ENCODE peak calls at places on chromosome 4, in six cellular contexts. R is sigmoid colon, N is stomach, J is IMR-90, C is body of pancreas, D is lower leg skin. K is an unnamed sample.

GRCh38 chr4:180805101-180805500 is 1438.1 kb upstream of the TENM3 start:
- DNase-seq in C (no peak), N (no peak), D (no peak), R (no peak), J (no peak), K (no peak)

GRCh38 chr4:7515390-7515902 is 80.7 kb upstream of the PSAPL1 start:
- DNase-seq in D (no peak), C (peak; percentile 34), N (no peak), R (no peak), J (no peak), K (peak; percentile 41)

GRCh38 chr4:118682928-118683327 is 2.3 kb upstream of the METTL14 start:
- DNase-seq in D (no peak), J (peak; percentile 41), N (no peak), R (no peak), C (no peak), K (peak; percentile 30)

GRCh38 chr4:127249066-127249766 is 383.5 kb upstream of the INTU start:
- DNase-seq in R (no peak), D (no peak), J (peak; percentile 54), N (no peak), C (no peak), K (no peak)

GRCh38 chr4:18012807-18013462 is 8.6 kb downstream of the LCORL start:
- DNase-seq in D (no peak), N (no peak), J (no peak), R (no peak), C (no peak), K (no peak)

GRCh38 chr4:1012031-1012739 is 759 bp downstream of the FGFRL1 start:
- DNase-seq in C (peak; percentile 68), D (no peak), J (no peak), N (peak; percentile 78), R (peak; percentile 78), K (peak; percentile 51)

GRCh38 chr4:41977709-41978108 is 3.8 kb upstream of the DCAF4L1 start:
- DNase-seq in N (no peak), C (no peak), D (no peak), J (peak; percentile 57), R (no peak), K (no peak)

GRCh38 chr4:54225671-54226398 is 3.3 kb upstream of the PDGFRA start:
- DNase-seq in C (no peak), R (no peak), D (no peak), N (no peak), J (no peak), K (no peak)

GRCh38 chr4:112266823-112267222 is 18.9 kb downstream of the TIFA start:
- DNase-seq in D (no peak), J (peak; percentile 52), C (no peak), R (no peak), N (no peak), K (no peak)

GRCh38 chr4:120667102-120667501 is 255.4 kb downstream of the PRDM5 start:
- DNase-seq in J (no peak), R (no peak), N (no peak), C (no peak), D (no peak), K (no peak)

GRCh38 chr4:149574973-149575372 is 240.7 kb downstream of the IQCM start:
- DNase-seq in C (no peak), D (no peak), J (no peak), N (no peak), R (no peak), K (no peak)

GRCh38 chr4:45946699-45947098 is 177.2 kb downstream of the GABRG1 start:
- DNase-seq in C (no peak), N (no peak), R (no peak), J (no peak), D (no peak), K (no peak)

GRCh38 chr4:103067841-103068547 is 8.6 kb downstream of the SLC9B2 start:
- DNase-seq in C (no peak), D (no peak), R (no peak), J (peak; percentile 39), N (no peak), K (no peak)

GRCh38 chr4:174474457-174475075 is 47.7 kb downstream of the HPGD start:
- DNase-seq in N (no peak), D (no peak), J (no peak), C (no peak), R (no peak), K (no peak)

GRCh38 chr4:90580271-90580825 is 453.2 kb downstream of the CCSER1 start:
- DNase-seq in R (no peak), D (no peak), J (no peak), N (no peak), C (no peak), K (no peak)

GRCh38 chr4:113435893-113436292 is 325.6 kb downstream of the CAMK2D start:
- DNase-seq in N (no peak), D (peak; percentile 83), J (peak; percentile 75), C (no peak), R (peak; percentile 85), K (no peak)

GRCh38 chr4:7462509-7462971 is 27.8 kb upstream of the PSAPL1 start:
- DNase-seq in N (peak; percentile 32), R (no peak), D (no peak), C (peak; percentile 23), J (peak; percentile 2), K (peak; percentile 46)

GRCh38 chr4:86788826-86789225 is 60.4 kb downstream of the SLC10A6 start:
- DNase-seq in C (no peak), J (no peak), R (no peak), N (no peak), D (no peak), K (no peak)

GRCh38 chr4:108492816-108493595 is 127.4 kb upstream of the RPL34 start:
- DNase-seq in R (no peak), C (no peak), J (peak; percentile 11), N (no peak), D (no peak), K (peak; percentile 16)

GRCh38 chr4:126899382-126899801 is 733.4 kb upstream of the INTU start:
- DNase-seq in R (no peak), J (peak; percentile 94), N (no peak), C (no peak), D (peak; percentile 21), K (no peak)

GRCh38 chr4:8283161-8283560 is 13.6 kb downstream of the HTRA3 start:
- DNase-seq in D (no peak), R (peak; percentile 61), N (no peak), J (no peak), C (no peak), K (no peak)

GRCh38 chr4:151043803-151044535 is 28.9 kb upstream of the LRBA start:
- DNase-seq in R (no peak), N (no peak), J (peak; percentile 36), C (no peak), D (no peak), K (peak; percentile 62)

GRCh38 chr4:140924761-140925392 is 168.7 kb upstream of the TBC1D9 start:
- DNase-seq in C (no peak), N (no peak), D (no peak), J (no peak), R (no peak), K (no peak)

GRCh38 chr4:108166441-108167315 is 2.1 kb downstream of the LEF1 start:
- DNase-seq in R (no peak), C (peak; percentile 35), D (no peak), J (no peak), N (peak; percentile 54), K (peak; percentile 10)

GRCh38 chr4:91734682-91735081 is 569.1 kb upstream of the GRID2 start:
- DNase-seq in D (no peak), R (no peak), C (no peak), J (no peak), N (no peak), K (peak; percentile 1)

GRCh38 chr4:14196141-14196540 is 568.6 kb upstream of the BOD1L1 start:
- DNase-seq in J (peak; percentile 69), D (peak; percentile 15), C (peak; percentile 32), N (peak; percentile 61), R (no peak), K (no peak)

GRCh38 chr4:146072381-146072780 is 103.1 kb upstream of the LSM6 start:
- DNase-seq in N (no peak), C (no peak), D (no peak), R (no peak), J (no peak), K (no peak)

GRCh38 chr4:122775987-122776836 is 43.7 kb downstream of the BBS12 start:
- DNase-seq in R (no peak), D (no peak), J (no peak), C (no peak), N (no peak), K (no peak)

GRCh38 chr4:7861440-7861881 is 78.2 kb downstream of the AFAP1 start:
- DNase-seq in C (no peak), J (peak; percentile 97), R (peak; percentile 27), D (no peak), N (no peak), K (no peak)

GRCh38 chr4:21202959-21203358 is 502.7 kb downstream of the PACRGL start:
- DNase-seq in N (no peak), D (no peak), J (no peak), R (no peak), C (no peak), K (no peak)

GRCh38 chr4:113436360-113436759 is 325.2 kb downstream of the CAMK2D start:
- DNase-seq in N (no peak), D (peak; percentile 43), C (no peak), R (no peak), J (peak; percentile 70), K (no peak)

GRCh38 chr4:176547005-176547404 is 227.2 kb downstream of the SPCS3 start:
- DNase-seq in C (no peak), D (no peak), J (peak; percentile 92), N (no peak), R (no peak), K (no peak)

GRCh38 chr4:100736651-100737450 is 219.0 kb upstream of the EMCN start:
- DNase-seq in R (no peak), N (no peak), J (peak; percentile 65), C (no peak), D (peak; percentile 16), K (no peak)

GRCh38 chr4:2267320-2267811 is 5.5 kb upstream of the MXD4 start:
- DNase-seq in J (no peak), N (no peak), R (no peak), C (no peak), D (no peak), K (no peak)

GRCh38 chr4:3816983-3817382 is 50.8 kb downstream of the ADRA2C start:
- DNase-seq in J (no peak), C (no peak), D (no peak), R (no peak), N (no peak), K (no peak)

GRCh38 chr4:139555705-139556070 is 331 bp downstream of the SETD7 start:
- DNase-seq in D (no peak), R (peak; percentile 82), N (peak; percentile 45), C (peak; percentile 61), J (no peak), K (no peak)
- TF ChIP-seq POLR2A in D (no peak), R (no peak), N (no peak), C (no peak), J (no peak), K (no peak)

GRCh38 chr4:85362550-85362949 is 112.4 kb upstream of the ARHGAP24 start:
- DNase-seq in J (no peak), R (no peak), C (no peak), D (no peak), N (no peak), K (no peak)
- TF ChIP-seq POLR2A in J (no peak), R (no peak), C (no peak), D (no peak), N (no peak), K (no peak)

GRCh38 chr4:55853484-55854046 is at the start of gene EXOC1:
- DNase-seq in N (peak; percentile 99), R (peak; percentile 99), D (peak; percentile 99), C (peak; percentile 98), J (peak; percentile 94), K (peak; percentile 95)
- TF ChIP-seq POLR2A in N (no peak), R (no peak), D (no peak), C (peak; percentile 71), J (peak; percentile 76), K (peak; percentile 69)

GRCh38 chr4:76084542-76084941 is 10.0 kb downstream of the ART3 start:
- DNase-seq in N (no peak), D (no peak), J (no peak), R (no peak), C (no peak), K (no peak)
- TF ChIP-seq POLR2A in N (no peak), D (no peak), J (no peak), R (no peak), C (no peak), K (no peak)

K was measured in HepG2.